ENCODE peak calls at places on chromosome 10, in four cellular contexts. A is PC-9, W is HCT116, L is GM23248. H is an unnamed sample. For H4K20me1, the result is how much of the 10 kb centered on the place peaks cover.

GRCh38 chr10:48390933-48391845 is 84.7 kb downstream of the MAPK8 start:
- DNase-seq in A (no peak), L (peak), W (peak), H (no peak)

GRCh38 chr10:22899307-22899706 is 28.5 kb upstream of the ARMC3 start:
- DNase-seq in W (no peak), A (no peak), L (no peak), H (no peak)

GRCh38 chr10:33100996-33101747 is 143.1 kb upstream of the ITGB1 start:
- DNase-seq in W (no peak), A (no peak), L (no peak), H (no peak)

GRCh38 chr10:120251821-120252220 is 205.2 kb upstream of the PLPP4 start:
- DNase-seq in A (no peak), W (no peak), L (no peak), H (no peak)

GRCh38 chr10:17848646-17849045 is 39.5 kb downstream of the MRC1 start:
- DNase-seq in A (no peak), L (no peak), W (no peak), H (no peak)

GRCh38 chr10:130020651-130021372 is 56.7 kb upstream of the EBF3 start:
- DNase-seq in W (no peak), A (no peak), L (peak), H (no peak)

GRCh38 chr10:127485153-127485857 is 63.8 kb upstream of the NPS start:
- DNase-seq in A (no peak), W (no peak), L (peak), H (no peak)

GRCh38 chr10:20004087-20004523 is 187.9 kb downstream of the PLXDC2 start:
- DNase-seq in L (peak), W (no peak), A (no peak), H (no peak)

GRCh38 chr10:58143944-58144343 is 123.8 kb downstream of the IPMK start:
- DNase-seq in A (no peak), W (no peak), L (no peak), H (no peak)

GRCh38 chr10:45487738-45488137 is 113.7 kb downstream of the ALOX5 start:
- DNase-seq in A (no peak), L (no peak), W (no peak), H (no peak)

GRCh38 chr10:93667795-93668194 is 34.6 kb downstream of the FRA10AC1 start:
- DNase-seq in A (no peak), L (no peak), W (no peak), H (no peak)

GRCh38 chr10:33566426-33566825 is 232.0 kb upstream of the NRP1 start:
- DNase-seq in A (no peak), L (no peak), W (no peak), H (no peak)

GRCh38 chr10:89373916-89374711 is 3.7 kb upstream of the IFIT1B start:
- DNase-seq in W (no peak), L (peak), A (peak), H (no peak)

GRCh38 chr10:120456626-120457430 is at the start of gene PLPP4:
- DNase-seq in W (no peak), A (no peak), L (peak), H (peak)

GRCh38 chr10:120506674-120507073 is 49.6 kb downstream of the PLPP4 start:
- DNase-seq in W (no peak), L (peak), A (no peak), H (no peak)

GRCh38 chr10:101021692-101022251 is 9.2 kb downstream of the PDZD7 start:
- DNase-seq in L (no peak), W (no peak), A (no peak), H (no peak)

GRCh38 chr10:61987951-61988379 is 86.5 kb downstream of the ARID5B start:
- DNase-seq in W (no peak), A (no peak), L (peak), H (no peak)

GRCh38 chr10:62916157-62916603 is 100.0 kb upstream of the EGR2 start:
- DNase-seq in W (no peak), L (peak), A (no peak), H (no peak)

GRCh38 chr10:106920538-106920937 is 244.0 kb downstream of the SORCS1 start:
- DNase-seq in L (no peak), A (no peak), W (no peak), H (no peak)

GRCh38 chr10:124534231-124534798 is 72.7 kb downstream of the LHPP start:
- DNase-seq in W (no peak), L (no peak), A (peak), H (no peak)

GRCh38 chr10:96967847-96968246 is 135.7 kb downstream of the LCOR start:
- DNase-seq in W (no peak), A (no peak), L (peak), H (no peak)

GRCh38 chr10:63414481-63415260 is 51.1 kb downstream of the JMJD1C start:
- DNase-seq in A (no peak), L (peak), W (no peak), H (no peak)

GRCh38 chr10:92304061-92304460 is 13.1 kb downstream of the MARCHF5 start:
- DNase-seq in A (no peak), W (no peak), L (no peak), H (no peak)

GRCh38 chr10:92298487-92298886 is 7.5 kb downstream of the MARCHF5 start:
- DNase-seq in A (no peak), W (no peak), L (no peak), H (no peak)

GRCh38 chr10:92305133-92306072 is 14.4 kb downstream of the MARCHF5 start:
- DNase-seq in A (no peak), L (no peak), W (no peak), H (no peak)

GRCh38 chr10:92303096-92303495 is 12.1 kb downstream of the MARCHF5 start:
- DNase-seq in W (no peak), L (no peak), A (no peak), H (no peak)
- H4K20me1 ChIP-seq in W (under half), L (under half), A (under half), H (under half)

DNA sequence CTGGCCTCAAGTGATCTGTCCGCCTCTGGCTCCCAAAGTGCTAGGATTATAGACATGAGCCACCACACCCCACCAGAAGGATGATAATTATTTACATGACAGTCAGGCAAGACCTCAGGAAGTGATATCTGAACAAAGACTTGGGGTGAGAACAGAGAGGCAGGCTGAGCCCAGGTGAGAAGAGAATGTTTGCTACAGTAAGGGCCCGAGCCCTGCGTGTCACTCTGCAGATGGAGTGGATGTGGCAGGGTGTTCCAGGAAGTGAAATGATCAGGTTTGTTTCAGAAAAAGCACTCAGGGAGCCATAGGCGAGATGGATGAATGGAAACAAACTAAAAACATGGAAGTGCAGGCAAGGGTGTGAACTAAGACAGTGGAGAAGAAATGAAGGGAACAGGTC is 22.2 kb downstream of the SFMBT2 start:
- DNase-seq in A (no peak), W (no peak), L (no peak), H (no peak)
- H4K20me1 ChIP-seq in A (under half), W (under half), L (under half), H (under half)

GRCh38 chr10:131978851-131979250 is 2.9 kb downstream of the BNIP3 start:
- DNase-seq in L (no peak), W (no peak), A (no peak), H (no peak)
- H4K20me1 ChIP-seq in L (half or more), W (under half), A (under half), H (under half)

GRCh38 chr10:131277278-131277677 is 34.2 kb downstream of the TCERG1L start:
- DNase-seq in A (no peak), W (no peak), L (no peak), H (no peak)
- H4K20me1 ChIP-seq in A (under half), W (under half), L (under half), H (under half)

GRCh38 chr10:533611-534566 is 155.6 kb downstream of the DIP2C start:
- DNase-seq in L (no peak), W (no peak), A (no peak), H (no peak)
- H4K20me1 ChIP-seq in L (under half), W (under half), A (under half), H (under half)

GRCh38 chr10:132698761-132699391 is 87.1 kb downstream of the NKX6-2 start:
- DNase-seq in A (no peak), L (no peak), W (no peak), H (no peak)
- H4K20me1 ChIP-seq in A (under half), L (under half), W (under half), H (under half)

GRCh38 chr10:114266521-114266920 is 27.5 kb downstream of the VWA2 start:
- DNase-seq in A (peak), W (no peak), L (peak), H (no peak)
- H4K20me1 ChIP-seq in A (under half), W (under half), L (under half), H (under half)

DNA sequence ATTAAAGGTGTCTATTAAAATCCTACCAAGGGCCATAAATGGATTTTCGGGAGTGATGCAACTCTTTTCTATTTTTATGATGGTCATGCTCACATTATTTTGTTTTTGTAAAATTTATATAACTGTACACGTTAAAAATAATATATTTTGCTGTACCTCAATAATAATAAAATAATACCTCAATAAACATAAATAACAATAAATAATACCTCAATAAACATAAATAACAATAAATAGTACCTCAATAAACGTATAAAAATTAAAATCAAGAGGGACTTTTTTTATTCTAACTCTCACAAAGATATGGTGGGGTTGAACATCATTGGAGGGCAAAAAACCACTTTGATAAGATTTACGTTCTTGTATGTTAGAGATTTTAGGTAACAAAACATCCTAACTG is 1189.6 kb upstream of the CELF2 start:
- DNase-seq in W (no peak), A (no peak), L (no peak), H (no peak)
- H4K20me1 ChIP-seq in W (under half), A (under half), L (under half), H (under half)

DNA sequence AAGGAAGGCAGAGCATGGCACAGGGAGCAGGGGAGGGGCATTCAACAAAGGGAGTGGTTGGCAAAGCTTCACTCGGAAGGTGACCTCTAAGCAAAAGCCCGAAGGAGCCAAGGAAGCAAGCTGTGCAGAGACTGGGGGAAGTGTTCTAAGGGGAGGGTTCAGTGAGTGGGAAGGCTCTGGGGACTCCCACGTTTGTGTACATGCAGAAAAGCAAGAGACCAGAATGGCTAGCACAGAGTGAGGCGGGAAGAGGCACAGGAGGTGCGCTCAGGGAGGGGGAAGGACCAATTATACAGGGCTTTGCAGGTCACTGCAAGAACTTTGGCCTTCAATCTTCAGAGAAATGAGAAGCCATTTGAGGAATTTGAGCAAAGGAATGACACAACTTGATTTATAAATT is 7.4 kb downstream of the ARHGAP21 start:
- DNase-seq in A (no peak), L (no peak), W (no peak), H (peak)
- H4K20me1 ChIP-seq in A (under half), L (under half), W (under half), H (under half)

DNA sequence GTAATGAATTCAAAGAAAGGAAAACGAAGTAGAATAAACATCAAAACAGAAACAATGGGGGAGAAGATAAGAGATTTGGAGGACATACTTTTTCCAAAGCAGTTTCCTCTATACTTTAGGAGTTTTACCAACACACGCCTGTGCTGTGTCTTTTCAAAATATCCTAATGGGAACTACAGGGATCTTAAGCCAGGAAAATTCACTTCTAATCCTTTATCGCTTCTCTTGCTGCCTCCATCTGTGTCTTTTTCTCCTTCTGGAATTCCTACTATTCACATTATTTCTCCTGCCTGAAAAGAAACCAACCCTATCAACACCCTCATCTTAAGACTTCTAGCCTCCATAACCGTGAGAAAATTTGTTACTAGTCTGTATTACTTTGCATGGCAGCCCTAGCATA is 6.8 kb downstream of the HNRNPF start:
- DNase-seq in A (no peak), W (no peak), L (no peak), H (no peak)
- H4K20me1 ChIP-seq in A (half or more), W (half or more), L (under half), H (half or more)